ENCODE peak calls at places on chromosome 15, in nine cellular contexts. V is hepatocyte, D is neural progenitor cell, H is ascending aorta, E is coronary artery, G is neuronal stem cell, T is PC-9, K is ovary, J is aorta. B is an unnamed sample.

GRCh38 chr15:32786906-32787305 is 69.1 kb downstream of the GREM1 start:
- DNase-seq in V (no peak), D (no peak), H (no peak), E (no peak), G (no peak), T (no peak), K (no peak), J (no peak), B (no peak)

GRCh38 chr15:68629519-68630204 is 50.9 kb downstream of the CORO2B start:
- DNase-seq in V (no peak), D (no peak), H (no peak), E (no peak), G (no peak), T (no peak), K (no peak), J (no peak), B (no peak)

GRCh38 chr15:68972201-68973065 is 42.1 kb upstream of the NOX5 start:
- DNase-seq in V (no peak), D (no peak), H (no peak), E (no peak), G (no peak), T (no peak), K (no peak), J (no peak), B (no peak)

GRCh38 chr15:52567886-52568568 is 803 bp downstream of the ARPP19 start:
- DNase-seq in V (peak), D (no peak), H (no peak), E (no peak), G (no peak), T (peak), K (no peak), J (peak), B (no peak)

GRCh38 chr15:81897011-81897677 is 148.7 kb downstream of the MEX3B start:
- DNase-seq in V (no peak), D (no peak), H (no peak), E (no peak), G (no peak), T (no peak), K (no peak), J (no peak), B (no peak)

GRCh38 chr15:84782346-84782745 is 34.0 kb downstream of the ZNF592 start:
- DNase-seq in V (no peak), D (no peak), H (no peak), E (no peak), G (no peak), T (no peak), K (no peak), J (no peak), B (no peak)

GRCh38 chr15:51314391-51315337 is 23.7 kb downstream of the CYP19A1 start:
- DNase-seq in V (peak), D (no peak), H (no peak), E (peak), G (no peak), T (no peak), K (no peak), J (no peak), B (no peak)

GRCh38 chr15:30770759-30771158 is 133.0 kb upstream of the FAN1 start:
- DNase-seq in V (no peak), D (no peak), H (no peak), E (no peak), G (no peak), T (no peak), K (no peak), J (no peak), B (no peak)

GRCh38 chr15:33242669-33243191 is 48.2 kb upstream of the FMN1 start:
- DNase-seq in V (no peak), D (peak), H (no peak), E (no peak), G (no peak), T (peak), K (no peak), J (no peak), B (no peak)

GRCh38 chr15:98405013-98405412 is 243.3 kb upstream of the IGF1R start:
- DNase-seq in V (no peak), D (no peak), H (no peak), E (no peak), G (no peak), T (no peak), K (no peak), J (no peak), B (no peak)

GRCh38 chr15:85504739-85505676 is 124.6 kb downstream of the AKAP13 start:
- DNase-seq in V (peak), D (peak), H (peak), E (no peak), G (peak), T (peak), K (no peak), J (no peak), B (no peak)

GRCh38 chr15:53644681-53645080 is 114.8 kb downstream of the WDR72 start:
- DNase-seq in V (no peak), D (no peak), H (no peak), E (no peak), G (no peak), T (no peak), K (no peak), J (no peak), B (no peak)

GRCh38 chr15:84988909-84989644 is 7.4 kb downstream of the PDE8A start:
- DNase-seq in V (no peak), D (no peak), H (no peak), E (no peak), G (no peak), T (no peak), K (no peak), J (no peak), B (no peak)

GRCh38 chr15:62612771-62613170 is 429.8 kb upstream of the TPM1 start:
- DNase-seq in V (no peak), D (no peak), H (no peak), E (no peak), G (no peak), T (no peak), K (no peak), J (no peak), B (no peak)

GRCh38 chr15:47674576-47675232 is 42.6 kb upstream of the SEMA6D start:
- DNase-seq in V (no peak), D (peak), H (no peak), E (no peak), G (peak), T (no peak), K (no peak), J (no peak), B (no peak)

GRCh38 chr15:38991126-38991525 is 426.5 kb upstream of the RASGRP1 start:
- DNase-seq in V (peak), D (peak), H (no peak), E (no peak), G (peak), T (no peak), K (no peak), J (no peak), B (no peak)

GRCh38 chr15:65887565-65887964 is 18.3 kb downstream of the RAB11A start:
- DNase-seq in V (no peak), D (no peak), H (no peak), E (no peak), G (no peak), T (no peak), K (no peak), J (no peak), B (no peak)

GRCh38 chr15:50380089-50380488 is 25.1 kb upstream of the GABPB1 start:
- DNase-seq in V (no peak), D (no peak), H (no peak), E (no peak), G (no peak), T (no peak), K (no peak), J (no peak), B (no peak)

GRCh38 chr15:84685304-84685703 is 27.3 kb upstream of the NMB start:
- DNase-seq in V (peak), D (no peak), H (peak), E (peak), G (no peak), T (peak), K (no peak), J (peak), B (no peak)

GRCh38 chr15:25268166-25268565 is 170.7 kb downstream of the UBE3A start:
- DNase-seq in V (no peak), D (peak), H (no peak), E (no peak), G (no peak), T (no peak), K (no peak), J (no peak), B (no peak)

GRCh38 chr15:99486371-99487336 is 79.1 kb upstream of the MEF2A start:
- DNase-seq in V (peak), D (peak), H (peak), E (peak), G (peak), T (peak), K (peak), J (peak), B (peak)

GRCh38 chr15:61216519-61216918 is 12.6 kb downstream of the RORA start:
- DNase-seq in V (peak), D (peak), H (no peak), E (no peak), G (no peak), T (no peak), K (no peak), J (no peak), B (no peak)

GRCh38 chr15:73786518-73786917 is 33.4 kb upstream of the INSYN1 start:
- DNase-seq in V (no peak), D (peak), H (no peak), E (no peak), G (no peak), T (no peak), K (peak), J (no peak), B (no peak)

GRCh38 chr15:60091150-60091549 is 87.0 kb downstream of the FOXB1 start:
- DNase-seq in V (peak), D (no peak), H (no peak), E (no peak), G (no peak), T (peak), K (no peak), J (no peak), B (no peak)

GRCh38 chr15:42279234-42279723 is 6.0 kb upstream of the TMEM87A start:
- DNase-seq in V (no peak), D (no peak), H (no peak), E (no peak), G (no peak), T (no peak), K (no peak), J (no peak), B (no peak)

GRCh38 chr15:98428253-98428989 is 219.9 kb upstream of the IGF1R start:
- DNase-seq in V (peak), D (peak), H (peak), E (peak), G (peak), T (no peak), K (peak), J (peak), B (no peak)

GRCh38 chr15:69451951-69452701 is 492 bp upstream of the RPLP1 start:
- DNase-seq in V (peak), D (peak), H (peak), E (peak), G (no peak), T (no peak), K (no peak), J (peak), B (no peak)

GRCh38 chr15:59303641-59304433 is 68.8 kb downstream of the MYO1E start:
- DNase-seq in V (no peak), D (no peak), H (peak), E (no peak), G (no peak), T (peak), K (peak), J (no peak), B (no peak)

GRCh38 chr15:37088436-37088835 is 11.9 kb downstream of the MEIS2 start:
- DNase-seq in V (no peak), D (no peak), H (no peak), E (no peak), G (no peak), T (no peak), K (no peak), J (no peak), B (no peak)

GRCh38 chr15:44798815-44799214 is 62.5 kb downstream of the TRIM69 start:
- DNase-seq in V (peak), D (peak), H (no peak), E (no peak), G (no peak), T (no peak), K (no peak), J (no peak), B (no peak)
- H3K27ac ChIP-seq in V (no peak), D (no peak), H (no peak), E (no peak), G (no peak), T (no peak), K (no peak), J (no peak), B (no peak)

GRCh38 chr15:28098360-28098765 is 752 bp downstream of the OCA2 start:
- DNase-seq in V (no peak), D (no peak), H (peak), E (no peak), G (no peak), T (no peak), K (no peak), J (no peak), B (peak)
- H3K4me3 ChIP-seq in V (no peak), D (no peak), H (peak), E (peak), G (no peak), T (no peak), K (no peak), J (no peak), B (no peak)

DNA sequence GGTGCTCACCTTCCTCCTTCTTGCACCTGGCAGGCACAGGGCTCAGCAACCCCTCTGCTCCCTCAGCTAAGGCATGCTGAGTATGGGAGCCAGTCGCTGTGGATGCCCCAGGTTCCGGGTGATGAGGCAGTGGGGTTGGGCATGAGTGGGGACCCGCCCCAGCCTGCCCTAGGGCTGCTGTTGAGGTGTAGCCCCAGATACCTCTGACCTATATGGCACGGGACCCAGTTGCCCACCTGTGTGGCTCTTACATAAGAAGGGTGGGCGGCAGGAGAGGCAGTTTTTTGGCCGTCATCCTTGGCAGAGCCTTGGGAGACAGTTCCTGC is 21.0 kb downstream of the ACSBG1 start:
- DNase-seq in V (no peak), D (no peak), H (peak), E (peak), G (no peak), T (no peak), K (no peak), J (no peak), B (no peak)
- H3K27ac ChIP-seq in V (peak), D (no peak), H (no peak), E (no peak), G (no peak), T (no peak), K (no peak), J (no peak), B (no peak)

DNA sequence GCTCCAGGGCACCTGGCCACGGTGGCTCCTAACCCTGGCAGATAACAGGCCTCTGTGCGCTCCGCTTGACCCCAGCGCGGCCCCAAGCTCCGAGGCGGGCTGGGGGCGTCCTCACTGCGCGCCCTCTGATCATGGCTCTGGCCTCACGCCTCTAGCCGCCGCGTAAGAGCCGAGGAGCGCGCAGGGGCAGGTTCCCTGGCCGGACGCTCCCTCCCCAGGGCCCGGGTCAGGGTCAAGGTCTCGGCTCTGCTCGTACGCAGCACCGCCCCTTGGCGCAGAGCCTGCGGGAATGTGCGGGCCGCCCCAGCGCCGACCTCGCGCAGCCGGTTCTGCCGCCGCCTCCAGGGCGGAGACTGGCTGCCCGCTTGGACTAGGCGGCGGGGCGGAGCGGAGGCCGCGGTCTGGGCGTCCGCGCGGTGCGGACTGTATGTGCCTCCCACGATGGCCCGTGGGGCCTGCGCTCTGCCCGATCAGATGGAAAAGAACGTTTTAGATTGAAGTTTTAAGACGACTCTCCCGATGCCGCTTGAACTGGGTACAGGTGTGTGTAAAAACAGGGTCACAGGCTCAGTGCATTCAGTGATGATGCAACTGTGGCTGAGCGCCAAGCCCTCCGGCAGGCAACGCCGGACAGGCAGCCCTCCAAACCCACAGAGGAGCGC is 40.8 kb downstream of the CHST14 start:
- DNase-seq in V (peak), D (peak), H (peak), E (no peak), G (no peak), T (peak), K (peak), J (peak), B (no peak)
- H3K4me3 ChIP-seq in V (peak), D (peak), H (peak), E (peak), G (peak), T (peak), K (peak), J (peak), B (peak)

DNA sequence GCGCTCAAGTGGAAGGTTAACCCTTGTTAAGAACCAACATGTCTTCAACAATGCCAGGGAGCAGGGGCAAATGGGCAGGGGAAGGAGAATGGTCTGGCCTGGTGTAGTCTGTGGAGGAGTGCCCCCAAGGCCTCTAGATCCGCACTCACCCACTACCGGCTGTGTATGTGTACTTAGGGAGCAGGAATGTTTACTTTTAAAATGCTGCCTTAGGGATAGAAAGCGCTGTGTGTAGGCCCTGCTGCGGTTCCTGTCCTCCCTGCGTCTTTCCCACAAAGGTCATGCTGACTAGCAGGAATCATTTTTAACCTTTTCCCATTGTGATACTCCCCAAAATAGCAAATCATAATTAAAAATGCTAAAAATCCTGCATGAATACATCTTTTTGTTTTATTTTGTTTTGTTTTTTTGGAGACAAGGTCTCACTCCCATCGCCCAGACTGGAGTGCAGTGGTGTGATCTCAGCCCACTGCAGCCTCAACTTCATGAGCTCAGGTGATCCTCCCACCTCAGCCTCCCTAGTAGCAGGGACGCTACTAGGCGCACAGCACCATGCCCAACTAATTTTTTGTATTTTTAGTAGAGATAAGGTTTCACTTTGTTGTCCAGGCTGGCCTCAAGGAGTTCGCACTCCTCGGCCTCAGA is 35.9 kb upstream of the CEMIP start:
- DNase-seq in V (peak), D (no peak), H (no peak), E (no peak), G (no peak), T (peak), K (no peak), J (no peak), B (peak)
- H3K27ac ChIP-seq in V (no peak), D (no peak), H (no peak), E (no peak), G (no peak), T (peak), K (no peak), J (no peak), B (no peak)

GRCh38 chr15:74820056-74820455 is 6.4 kb upstream of the CPLX3 start:
- DNase-seq in V (no peak), D (no peak), H (no peak), E (no peak), G (no peak), T (no peak), K (no peak), J (no peak), B (no peak)

GRCh38 chr15:74823324-74823723 is 3.1 kb upstream of the CPLX3 start:
- DNase-seq in V (no peak), D (no peak), H (no peak), E (no peak), G (no peak), T (no peak), K (no peak), J (no peak), B (no peak)

GRCh38 chr15:74821790-74822158 is 4.7 kb upstream of the CPLX3 start:
- DNase-seq in V (no peak), D (no peak), H (no peak), E (no peak), G (no peak), T (no peak), K (no peak), J (no peak), B (no peak)

GRCh38 chr15:74822233-74822632 is 4.2 kb upstream of the CPLX3 start:
- DNase-seq in V (no peak), D (no peak), H (no peak), E (no peak), G (no peak), T (no peak), K (no peak), J (no peak), B (no peak)

GRCh38 chr15:74821091-74821789 is 5.2 kb upstream of the CPLX3 start:
- DNase-seq in V (no peak), D (peak), H (no peak), E (no peak), G (no peak), T (no peak), K (no peak), J (no peak), B (no peak)
- H3K4me3 ChIP-seq in V (no peak), D (no peak), H (no peak), E (no peak), G (no peak), T (no peak), K (no peak), J (no peak), B (no peak)

DNA sequence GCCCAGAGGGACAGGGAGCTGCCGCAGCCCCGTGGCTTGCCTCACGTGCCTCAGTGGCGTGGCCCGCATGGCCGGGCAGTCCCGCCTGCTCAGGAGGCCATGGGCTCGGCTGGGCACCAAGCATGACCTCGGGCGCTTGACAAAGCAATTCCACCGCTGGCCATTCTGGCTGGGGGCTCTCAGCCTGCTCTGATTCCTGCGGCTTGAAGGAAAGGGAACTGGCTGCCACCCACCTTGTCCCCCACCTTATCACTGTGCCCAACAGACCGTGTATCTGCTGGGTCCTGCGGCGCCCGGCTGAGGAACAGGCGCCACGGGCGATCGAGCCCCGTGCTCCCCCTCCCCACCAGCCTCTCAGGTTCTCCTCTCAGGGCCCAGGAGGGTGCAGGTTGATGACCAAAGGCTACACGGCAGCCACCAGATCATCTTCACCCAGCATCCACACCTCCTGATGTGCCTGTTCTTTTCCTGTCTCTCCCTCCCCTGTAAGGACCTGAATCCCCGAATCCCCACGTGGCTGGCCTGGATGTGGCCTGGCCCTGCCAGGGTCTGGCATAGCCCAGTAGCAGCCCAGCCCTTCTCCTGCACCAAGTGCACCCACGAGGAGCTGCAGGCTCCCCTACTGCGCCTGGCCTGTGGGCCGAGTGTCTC is 20.6 kb downstream of the CYFIP1 start:
- DNase-seq in V (no peak), D (no peak), H (no peak), E (no peak), G (no peak), T (no peak), K (no peak), J (peak), B (no peak)
- H3K27ac ChIP-seq in V (no peak), D (no peak), H (peak), E (peak), G (no peak), T (no peak), K (no peak), J (peak), B (peak)

B was measured in vagina.